ENCODE peak calls at places on chromosomes 5 and 9, in six cellular contexts. One of them, this sample, is unnamed.

GRCh38 chr9:80951675-80952074 is 737.7 kb downstream of the TLE1 start:
- DNase-seq in CD8-positive, alpha-beta T cell: no peak
- DNase-seq in aorta: no peak
- DNase-seq in GM04504: no peak
- DNase-seq in AG08395: no peak
- DNase-seq in memory B cell: no peak
- DNase-seq in this sample: no peak

GRCh38 chr5:1641041-1641440 is 117.3 kb upstream of the LPCAT1 start:
- DNase-seq in AG08395: no peak
- DNase-seq in aorta: no peak
- DNase-seq in GM04504: no peak
- DNase-seq in memory B cell: no peak
- DNase-seq in CD8-positive, alpha-beta T cell: no peak
- DNase-seq in this sample: no peak

GRCh38 chr5:172644711-172645110 is 3.6 kb downstream of the NEURL1B start:
- DNase-seq in GM04504: no peak
- DNase-seq in aorta: peak
- DNase-seq in memory B cell: no peak
- DNase-seq in AG08395: no peak
- DNase-seq in CD8-positive, alpha-beta T cell: no peak
- DNase-seq in this sample: no peak

GRCh38 chr9:94030318-94031179 is 53.7 kb upstream of the PTPDC1 start:
- DNase-seq in AG08395: peak
- DNase-seq in aorta: peak
- DNase-seq in memory B cell: peak
- DNase-seq in GM04504: peak
- DNase-seq in CD8-positive, alpha-beta T cell: peak
- DNase-seq in this sample: peak

GRCh38 chr5:38234737-38235136 is 23.6 kb upstream of the EGFLAM start:
- DNase-seq in memory B cell: no peak
- DNase-seq in GM04504: no peak
- DNase-seq in CD8-positive, alpha-beta T cell: no peak
- DNase-seq in aorta: no peak
- DNase-seq in AG08395: no peak
- DNase-seq in this sample: no peak

GRCh38 chr5:14208071-14209021 is 65.2 kb downstream of the TRIO start:
- DNase-seq in memory B cell: no peak
- DNase-seq in CD8-positive, alpha-beta T cell: no peak
- DNase-seq in AG08395: peak
- DNase-seq in GM04504: peak
- DNase-seq in aorta: no peak
- DNase-seq in this sample: no peak

GRCh38 chr9:107024193-107024592 is 161.2 kb downstream of the ZNF462 start:
- DNase-seq in memory B cell: no peak
- DNase-seq in GM04504: no peak
- DNase-seq in CD8-positive, alpha-beta T cell: no peak
- DNase-seq in AG08395: no peak
- DNase-seq in aorta: no peak
- DNase-seq in this sample: no peak

GRCh38 chr5:41213340-41213739 is at the start of gene C6:
- DNase-seq in memory B cell: no peak
- DNase-seq in AG08395: no peak
- DNase-seq in CD8-positive, alpha-beta T cell: no peak
- DNase-seq in GM04504: no peak
- DNase-seq in aorta: no peak
- DNase-seq in this sample: no peak

GRCh38 chr5:11770310-11770709 is 133.9 kb downstream of the CTNND2 start:
- DNase-seq in AG08395: no peak
- DNase-seq in CD8-positive, alpha-beta T cell: no peak
- DNase-seq in memory B cell: no peak
- DNase-seq in GM04504: no peak
- DNase-seq in aorta: no peak
- DNase-seq in this sample: no peak

GRCh38 chr5:57608542-57608941 is 125.9 kb upstream of the ACTBL2 start:
- DNase-seq in AG08395: no peak
- DNase-seq in CD8-positive, alpha-beta T cell: no peak
- DNase-seq in aorta: no peak
- DNase-seq in GM04504: no peak
- DNase-seq in memory B cell: no peak
- DNase-seq in this sample: no peak

GRCh38 chr5:43287493-43287892 is 25.7 kb downstream of the HMGCS1 start:
- DNase-seq in CD8-positive, alpha-beta T cell: no peak
- DNase-seq in AG08395: no peak
- DNase-seq in GM04504: no peak
- DNase-seq in memory B cell: no peak
- DNase-seq in aorta: no peak
- DNase-seq in this sample: no peak

GRCh38 chr9:113548221-113549041 is 84.9 kb downstream of the RGS3 start:
- DNase-seq in GM04504: no peak
- DNase-seq in AG08395: peak
- DNase-seq in aorta: peak
- DNase-seq in memory B cell: no peak
- DNase-seq in CD8-positive, alpha-beta T cell: no peak
- DNase-seq in this sample: no peak

GRCh38 chr5:90307386-90308181 is 102.0 kb downstream of the CETN3 start:
- DNase-seq in CD8-positive, alpha-beta T cell: no peak
- DNase-seq in GM04504: no peak
- DNase-seq in AG08395: no peak
- DNase-seq in memory B cell: no peak
- DNase-seq in aorta: no peak
- DNase-seq in this sample: no peak

GRCh38 chr9:130629443-130630090 is 34.8 kb upstream of the PRDM12 start:
- DNase-seq in aorta: peak
- DNase-seq in GM04504: no peak
- DNase-seq in CD8-positive, alpha-beta T cell: no peak
- DNase-seq in memory B cell: no peak
- DNase-seq in AG08395: no peak
- DNase-seq in this sample: no peak

GRCh38 chr5:88819332-88819999 is 63.5 kb downstream of the MEF2C start:
- DNase-seq in CD8-positive, alpha-beta T cell: no peak
- DNase-seq in memory B cell: no peak
- DNase-seq in GM04504: no peak
- DNase-seq in aorta: no peak
- DNase-seq in AG08395: no peak
- DNase-seq in this sample: no peak

GRCh38 chr5:127298623-127299022 is 8.0 kb downstream of the MEGF10 start:
- DNase-seq in AG08395: no peak
- DNase-seq in memory B cell: no peak
- DNase-seq in aorta: no peak
- DNase-seq in CD8-positive, alpha-beta T cell: no peak
- DNase-seq in GM04504: no peak
- DNase-seq in this sample: no peak

GRCh38 chr5:158166424-158166823 is 307.5 kb upstream of the CLINT1 start:
- DNase-seq in AG08395: no peak
- DNase-seq in aorta: no peak
- DNase-seq in GM04504: no peak
- DNase-seq in CD8-positive, alpha-beta T cell: no peak
- DNase-seq in memory B cell: no peak
- DNase-seq in this sample: no peak